ENCODE peak calls at places on chromosomes 11 and 22, in seven cellular contexts. One of them, this sample, is unnamed.

GRCh38 chr22:31082606-31083376 is 1.7 kb downstream of the SMTN start:
- DNase-seq in HepG2: peak; percentile 60
- DNase-seq in GM12878: no peak
- DNase-seq in K562: peak; percentile 85
- DNase-seq in GM12891: peak; percentile 36
- DNase-seq in SK-N-SH: peak; percentile 58
- DNase-seq in H1: peak; percentile 79
- DNase-seq in this sample: peak; percentile 11

GRCh38 chr22:26671317-26672059 is 14.1 kb downstream of the MIAT start:
- DNase-seq in HepG2: no peak
- DNase-seq in GM12878: peak; percentile 73
- DNase-seq in K562: no peak
- DNase-seq in GM12891: peak; percentile 37
- DNase-seq in SK-N-SH: no peak
- DNase-seq in H1: no peak
- DNase-seq in this sample: peak; percentile 48

GRCh38 chr11:77517226-77517625 is 43.3 kb upstream of the PAK1 start:
- DNase-seq in HepG2: no peak
- DNase-seq in GM12878: no peak
- DNase-seq in K562: no peak
- DNase-seq in GM12891: no peak
- DNase-seq in SK-N-SH: no peak
- DNase-seq in H1: peak; percentile 13
- DNase-seq in this sample: no peak

GRCh38 chr11:107116358-107116757 is 98.1 kb upstream of the GUCY1A2 start:
- DNase-seq in HepG2: no peak
- DNase-seq in GM12878: no peak
- DNase-seq in K562: no peak
- DNase-seq in GM12891: no peak
- DNase-seq in SK-N-SH: no peak
- DNase-seq in H1: no peak
- DNase-seq in this sample: no peak

GRCh38 chr11:132099692-132100091 is 729.3 kb downstream of the NTM start:
- DNase-seq in HepG2: no peak
- DNase-seq in GM12878: no peak
- DNase-seq in K562: peak; percentile 1
- DNase-seq in GM12891: peak; percentile 17
- DNase-seq in SK-N-SH: peak; percentile 27
- DNase-seq in H1: peak; percentile 81
- DNase-seq in this sample: no peak

GRCh38 chr11:14793546-14793945 is 98.5 kb downstream of the CYP2R1 start:
- DNase-seq in HepG2: no peak
- DNase-seq in GM12878: no peak
- DNase-seq in K562: no peak
- DNase-seq in GM12891: no peak
- DNase-seq in SK-N-SH: no peak
- DNase-seq in H1: no peak
- DNase-seq in this sample: no peak

GRCh38 chr22:30876925-30877553 is 91.5 kb downstream of the MORC2 start:
- DNase-seq in HepG2: no peak
- DNase-seq in GM12878: no peak
- DNase-seq in K562: no peak
- DNase-seq in GM12891: no peak
- DNase-seq in SK-N-SH: peak; percentile 77
- DNase-seq in H1: no peak
- DNase-seq in this sample: no peak

GRCh38 chr11:12674936-12675696 is 895 bp downstream of the TEAD1 start:
- DNase-seq in HepG2: no peak
- DNase-seq in GM12878: no peak
- DNase-seq in K562: peak; percentile 44
- DNase-seq in GM12891: no peak
- DNase-seq in SK-N-SH: peak; percentile 74
- DNase-seq in H1: no peak
- DNase-seq in this sample: no peak

GRCh38 chr11:94768602-94769511 is 701 bp downstream of the AMOTL1 start:
- DNase-seq in HepG2: no peak
- DNase-seq in GM12878: no peak
- DNase-seq in K562: peak; percentile 57
- DNase-seq in GM12891: peak; percentile 18
- DNase-seq in SK-N-SH: peak; percentile 79
- DNase-seq in H1: peak; percentile 63
- DNase-seq in this sample: no peak

GRCh38 chr22:28395520-28395919 is 284.1 kb downstream of the TTC28 start:
- DNase-seq in HepG2: no peak
- DNase-seq in GM12878: no peak
- DNase-seq in K562: no peak
- DNase-seq in GM12891: no peak
- DNase-seq in SK-N-SH: no peak
- DNase-seq in H1: no peak
- DNase-seq in this sample: no peak

GRCh38 chr11:70604630-70605520 is 206.5 kb downstream of the CTTN start:
- DNase-seq in HepG2: no peak
- DNase-seq in GM12878: no peak
- DNase-seq in K562: no peak
- DNase-seq in GM12891: no peak
- DNase-seq in SK-N-SH: no peak
- DNase-seq in H1: no peak
- DNase-seq in this sample: no peak

GRCh38 chr11:60764879-60765278 is 8.2 kb downstream of the MS4A15 start:
- DNase-seq in HepG2: no peak
- DNase-seq in GM12878: peak; percentile 84
- DNase-seq in K562: no peak
- DNase-seq in GM12891: no peak
- DNase-seq in SK-N-SH: no peak
- DNase-seq in H1: no peak
- DNase-seq in this sample: no peak

GRCh38 chr11:129814244-129814992 is 1.2 kb upstream of the TMEM45B start:
- DNase-seq in HepG2: no peak
- DNase-seq in GM12878: no peak
- DNase-seq in K562: peak; percentile 65
- DNase-seq in GM12891: no peak
- DNase-seq in SK-N-SH: peak; percentile 30
- DNase-seq in H1: no peak
- DNase-seq in this sample: no peak

GRCh38 chr11:66020618-66021357 is 5.5 kb downstream of the CATSPER1 start:
- DNase-seq in HepG2: no peak
- DNase-seq in GM12878: no peak
- DNase-seq in K562: peak; percentile 66
- DNase-seq in GM12891: no peak
- DNase-seq in SK-N-SH: no peak
- DNase-seq in H1: no peak
- DNase-seq in this sample: no peak

GRCh38 chr22:33923660-33924246 is 3.5 kb upstream of the LARGE1 start:
- DNase-seq in HepG2: peak; percentile 67
- DNase-seq in GM12878: no peak
- DNase-seq in K562: peak; percentile 58
- DNase-seq in GM12891: peak; percentile 23
- DNase-seq in SK-N-SH: peak; percentile 60
- DNase-seq in H1: peak; percentile 76
- DNase-seq in this sample: no peak

GRCh38 chr11:13885083-13885482 is 77.4 kb upstream of the SPON1 start:
- DNase-seq in HepG2: no peak
- DNase-seq in GM12878: no peak
- DNase-seq in K562: no peak
- DNase-seq in GM12891: no peak
- DNase-seq in SK-N-SH: no peak
- DNase-seq in H1: no peak
- DNase-seq in this sample: no peak

GRCh38 chr22:39556970-39557811 is 13.4 kb upstream of the CACNA1I start:
- DNase-seq in HepG2: no peak
- DNase-seq in GM12878: no peak
- DNase-seq in K562: peak; percentile 69
- DNase-seq in GM12891: no peak
- DNase-seq in SK-N-SH: peak; percentile 71
- DNase-seq in H1: no peak
- DNase-seq in this sample: no peak

GRCh38 chr11:119367661-119368120 is 13.8 kb downstream of the USP2 start:
- DNase-seq in HepG2: no peak
- DNase-seq in GM12878: no peak
- DNase-seq in K562: no peak
- DNase-seq in GM12891: no peak
- DNase-seq in SK-N-SH: no peak
- DNase-seq in H1: no peak
- DNase-seq in this sample: no peak

GRCh38 chr11:124285610-124286344 is 28.0 kb downstream of the OR8D1 start:
- DNase-seq in HepG2: no peak
- DNase-seq in GM12878: no peak
- DNase-seq in K562: no peak
- DNase-seq in GM12891: no peak
- DNase-seq in SK-N-SH: no peak
- DNase-seq in H1: no peak
- DNase-seq in this sample: no peak

GRCh38 chr11:45852712-45853101 is 5.4 kb downstream of the CRY2 start:
- DNase-seq in HepG2: no peak
- DNase-seq in GM12878: no peak
- DNase-seq in K562: peak; percentile 40
- DNase-seq in GM12891: peak; percentile 49
- DNase-seq in SK-N-SH: no peak
- DNase-seq in H1: no peak
- DNase-seq in this sample: peak; percentile 36

GRCh38 chr22:38432264-38432663 is 22.7 kb downstream of the KCNJ4 start:
- DNase-seq in HepG2: peak; percentile 35
- DNase-seq in GM12878: no peak
- DNase-seq in K562: no peak
- DNase-seq in GM12891: no peak
- DNase-seq in SK-N-SH: no peak
- DNase-seq in H1: no peak
- DNase-seq in this sample: no peak

GRCh38 chr11:7907121-7907520 is 23.9 kb downstream of the OR10A6 start:
- DNase-seq in HepG2: no peak
- DNase-seq in GM12878: no peak
- DNase-seq in K562: no peak
- DNase-seq in GM12891: no peak
- DNase-seq in SK-N-SH: no peak
- DNase-seq in H1: no peak
- DNase-seq in this sample: no peak

GRCh38 chr22:45630436-45630835 is 41.2 kb upstream of the ATXN10 start:
- DNase-seq in HepG2: no peak
- DNase-seq in GM12878: no peak
- DNase-seq in K562: no peak
- DNase-seq in GM12891: no peak
- DNase-seq in SK-N-SH: no peak
- DNase-seq in H1: no peak
- DNase-seq in this sample: no peak

GRCh38 chr11:78350101-78350645 is 67.4 kb downstream of the GAB2 start:
- DNase-seq in HepG2: no peak
- DNase-seq in GM12878: peak; percentile 25
- DNase-seq in K562: peak; percentile 58
- DNase-seq in GM12891: no peak
- DNase-seq in SK-N-SH: no peak
- DNase-seq in H1: no peak
- DNase-seq in this sample: no peak

GRCh38 chr22:24521791-24522245 is 26.7 kb downstream of the UPB1 start:
- DNase-seq in HepG2: peak; percentile 86
- DNase-seq in GM12878: no peak
- DNase-seq in K562: peak; percentile 48
- DNase-seq in GM12891: no peak
- DNase-seq in SK-N-SH: peak; percentile 72
- DNase-seq in H1: peak; percentile 69
- DNase-seq in this sample: no peak

GRCh38 chr11:1010006-1010405 is 26.5 kb downstream of the MUC6 start:
- DNase-seq in HepG2: no peak
- DNase-seq in GM12878: no peak
- DNase-seq in K562: no peak
- DNase-seq in GM12891: no peak
- DNase-seq in SK-N-SH: no peak
- DNase-seq in H1: no peak
- DNase-seq in this sample: no peak
- TF ChIP-seq TAF1 in HepG2: no peak
- TF ChIP-seq TAF1 in GM12878: no peak
- TF ChIP-seq TAF1 in K562: no peak
- TF ChIP-seq TAF1 in GM12891: no peak
- TF ChIP-seq TAF1 in SK-N-SH: no peak
- TF ChIP-seq TAF1 in H1: no peak
- TF ChIP-seq TAF1 in this sample: no peak

DNA sequence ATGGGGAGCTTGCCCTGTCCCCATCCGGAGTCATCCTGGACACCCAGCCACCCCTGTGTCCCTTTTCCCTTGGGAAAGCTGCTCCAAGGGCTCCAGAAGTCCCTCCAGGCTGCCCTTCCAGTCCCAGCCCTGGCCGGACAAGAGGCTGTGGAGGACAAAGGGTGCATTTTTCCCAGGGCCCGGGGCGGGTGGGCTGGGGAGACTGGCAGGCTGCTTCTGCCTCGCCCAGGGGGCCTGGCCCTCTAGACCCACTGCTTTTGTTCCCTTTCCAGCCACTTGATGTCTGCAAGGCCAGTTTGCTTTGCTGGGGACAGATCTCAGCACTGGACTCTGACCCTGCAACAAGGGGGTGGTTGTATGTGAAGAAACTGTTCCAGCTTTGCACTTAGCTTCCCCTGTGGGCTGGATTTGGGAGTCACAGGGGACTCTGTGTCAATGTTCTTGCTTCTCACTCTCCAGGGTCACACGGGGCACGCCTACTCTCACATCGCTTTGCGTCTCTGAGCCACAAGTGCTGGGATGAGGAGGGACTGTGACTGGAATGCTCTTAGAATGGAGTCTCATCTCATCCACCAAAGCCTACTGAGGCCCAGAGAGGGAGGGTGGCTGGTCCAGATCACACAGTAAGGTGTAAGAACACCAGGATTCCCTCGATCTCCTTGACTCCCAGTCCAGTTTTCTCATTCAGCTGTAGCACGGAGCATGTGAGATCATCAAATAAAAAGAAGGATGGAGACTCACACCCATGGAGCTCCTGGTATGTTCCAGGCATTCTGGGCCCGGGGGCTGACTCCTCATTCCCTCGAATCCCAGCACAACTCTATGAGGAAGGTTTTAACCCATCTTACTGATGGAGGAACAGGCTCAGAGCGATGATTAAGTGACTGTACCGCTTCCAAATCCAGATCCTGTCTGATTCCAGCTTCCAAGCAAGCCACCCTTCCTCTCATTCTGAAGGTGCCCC is 59.9 kb downstream of the FBXO7 start:
- DNase-seq in HepG2: peak; percentile 87
- DNase-seq in GM12878: no peak
- DNase-seq in K562: no peak
- DNase-seq in GM12891: no peak
- DNase-seq in SK-N-SH: no peak
- DNase-seq in H1: no peak
- DNase-seq in this sample: no peak
- TF ChIP-seq TAF1 in HepG2: no peak
- TF ChIP-seq TAF1 in GM12878: no peak
- TF ChIP-seq TAF1 in K562: no peak
- TF ChIP-seq TAF1 in GM12891: no peak
- TF ChIP-seq TAF1 in SK-N-SH: no peak
- TF ChIP-seq TAF1 in H1: no peak
- TF ChIP-seq TAF1 in this sample: no peak

GRCh38 chr11:68939583-68940555 is 36.2 kb downstream of the IGHMBP2 start:
- DNase-seq in HepG2: no peak
- DNase-seq in GM12878: no peak
- DNase-seq in K562: no peak
- DNase-seq in GM12891: no peak
- DNase-seq in SK-N-SH: no peak
- DNase-seq in H1: no peak
- DNase-seq in this sample: no peak
- TF ChIP-seq TAF1 in HepG2: no peak
- TF ChIP-seq TAF1 in GM12878: no peak
- TF ChIP-seq TAF1 in K562: no peak
- TF ChIP-seq TAF1 in GM12891: no peak
- TF ChIP-seq TAF1 in SK-N-SH: no peak
- TF ChIP-seq TAF1 in H1: no peak
- TF ChIP-seq TAF1 in this sample: no peak

GRCh38 chr11:93536346-93536871 is 6.8 kb downstream of the SMCO4 start:
- DNase-seq in HepG2: no peak
- DNase-seq in GM12878: no peak
- DNase-seq in K562: no peak
- DNase-seq in GM12891: no peak
- DNase-seq in SK-N-SH: no peak
- DNase-seq in H1: no peak
- DNase-seq in this sample: no peak
- TF ChIP-seq TAF1 in HepG2: no peak
- TF ChIP-seq TAF1 in GM12878: no peak
- TF ChIP-seq TAF1 in K562: no peak
- TF ChIP-seq TAF1 in GM12891: no peak
- TF ChIP-seq TAF1 in SK-N-SH: no peak
- TF ChIP-seq TAF1 in H1: no peak
- TF ChIP-seq TAF1 in this sample: no peak